ENCODE peak calls at places on chromosomes 16 and 17, in five cellular contexts. H is endodermal cell, Y is Karpas-422, I is fibroblast of lung, C is MM.1S. K is an unnamed sample.

GRCh38 chr17:60158751-60159478 is 9.1 kb downstream of the CA4 start:
- DNase-seq in H (peak; percentile 85), Y (no peak), I (no peak), C (no peak), K (no peak)

GRCh38 chr16:28554634-28555423 is 1.1 kb downstream of the SGF29 start:
- DNase-seq in H (no peak), Y (peak; percentile 64), I (no peak), C (peak; percentile 20), K (no peak)

GRCh38 chr17:44217738-44218343 is 1.6 kb downstream of the UBTF start:
- DNase-seq in H (no peak), Y (peak; percentile 58), I (no peak), C (peak; percentile 30), K (no peak)

GRCh38 chr17:76438906-76439305 is 14.0 kb downstream of the UBE2O start:
- DNase-seq in H (peak; percentile 51), Y (no peak), I (peak; percentile 20), C (no peak), K (no peak)

GRCh38 chr17:75069783-75070182 is 18.0 kb upstream of the SLC16A5 start:
- DNase-seq in H (no peak), Y (peak; percentile 55), I (no peak), C (peak; percentile 21), K (no peak)

GRCh38 chr16:82454152-82454551 is 172.6 kb upstream of the CDH13 start:
- DNase-seq in H (no peak), Y (no peak), I (no peak), C (no peak), K (no peak)

GRCh38 chr16:51175081-51175480 is 24.0 kb upstream of the SALL1 start:
- DNase-seq in H (no peak), Y (no peak), I (peak; percentile 43), C (no peak), K (no peak)

GRCh38 chr17:54172654-54173316 is 350.1 kb downstream of the KIF2B start:
- DNase-seq in H (peak; percentile 78), Y (peak; percentile 68), I (no peak), C (peak; percentile 35), K (peak; percentile 2)

GRCh38 chr16:4058386-4058785 is 57.9 kb downstream of the ADCY9 start:
- DNase-seq in H (no peak), Y (no peak), I (no peak), C (no peak), K (no peak)

GRCh38 chr16:19876501-19877059 is 8.1 kb downstream of the GPRC5B start:
- DNase-seq in H (peak; percentile 63), Y (no peak), I (no peak), C (no peak), K (no peak)

GRCh38 chr16:24609740-24610420 is 70.5 kb downstream of the RBBP6 start:
- DNase-seq in H (peak; percentile 80), Y (no peak), I (peak; percentile 66), C (no peak), K (peak; percentile 77)

GRCh38 chr17:22484826-22485225 is 792.5 kb downstream of the KCNJ18 start:
- DNase-seq in H (no peak), Y (no peak), I (no peak), C (no peak), K (no peak)

GRCh38 chr17:41579484-41580243 is 7.0 kb downstream of the KRT14 start:
- DNase-seq in H (peak; percentile 100), Y (peak; percentile 92), I (peak; percentile 55), C (peak; percentile 89), K (peak; percentile 40)

GRCh38 chr17:40813804-40814203 is 8.6 kb downstream of the KRT10 start:
- DNase-seq in H (no peak), Y (no peak), I (peak; percentile 57), C (no peak), K (no peak)

GRCh38 chr16:82088483-82088882 is 53.4 kb downstream of the HSD17B2 start:
- DNase-seq in H (no peak), Y (no peak), I (no peak), C (no peak), K (no peak)

GRCh38 chr17:41301204-41301790 is 1.4 kb downstream of the KRTAP29-1 start:
- DNase-seq in H (no peak), Y (no peak), I (peak; percentile 11), C (peak; percentile 36), K (no peak)

GRCh38 chr17:36726199-36726598 is 124.8 kb downstream of the MRM1 start:
- DNase-seq in H (no peak), Y (no peak), I (no peak), C (no peak), K (no peak)

GRCh38 chr17:8832711-8833352 is 33.7 kb upstream of the MFSD6L start:
- DNase-seq in H (peak; percentile 97), Y (peak; percentile 61), I (no peak), C (no peak), K (no peak)

GRCh38 chr17:66987059-66987616 is 22.6 kb downstream of the CACNG4 start:
- DNase-seq in H (no peak), Y (no peak), I (no peak), C (no peak), K (no peak)

GRCh38 chr16:82990155-82990554 is 363.4 kb downstream of the CDH13 start:
- DNase-seq in H (no peak), Y (no peak), I (peak; percentile 82), C (no peak), K (no peak)

GRCh38 chr17:33012522-33013033 is 20.9 kb downstream of the SPACA3 start:
- DNase-seq in H (peak; percentile 54), Y (no peak), I (peak; percentile 96), C (no peak), K (no peak)

GRCh38 chr17:7943291-7943690 is 11.3 kb downstream of the CNTROB start:
- DNase-seq in H (no peak), Y (no peak), I (no peak), C (no peak), K (no peak)

DNA sequence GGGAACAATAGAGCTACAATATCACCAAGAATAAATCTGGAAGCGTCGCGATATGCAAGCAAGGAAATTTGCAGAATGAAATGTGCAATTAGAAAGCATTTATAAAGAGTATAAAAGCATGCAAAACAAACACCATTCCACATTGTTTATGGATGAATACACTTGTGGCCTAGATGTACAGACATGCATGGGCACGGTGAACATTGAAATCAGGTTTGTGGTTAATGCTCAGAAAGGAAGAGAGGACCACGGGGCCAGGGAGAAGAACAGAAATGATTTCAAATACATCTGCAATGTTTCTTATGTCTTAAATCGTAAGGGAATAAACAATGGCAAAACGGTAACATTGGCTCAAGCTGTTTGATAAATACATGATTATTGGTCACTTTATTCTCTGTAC is 235.9 kb downstream of the FOXL1 start:
- DNase-seq in H (no peak), Y (no peak), I (no peak), C (no peak), K (no peak)
- H3K27ac ChIP-seq in H (no peak overlapping the region), Y (no peak overlapping the region), I (no peak overlapping the region), C (no peak overlapping the region), K (no peak overlapping the region)

GRCh38 chr17:50196826-50197225 is 4.6 kb downstream of the COL1A1 start:
- DNase-seq in H (no peak), Y (no peak), I (peak; percentile 78), C (no peak), K (no peak)
- H3K4me3 ChIP-seq in H (no peak overlapping the region), Y (no peak overlapping the region), I (no peak overlapping the region), C (no peak overlapping the region), K (no peak overlapping the region)

GRCh38 chr17:57444632-57445031 is 188.3 kb downstream of the MSI2 start:
- DNase-seq in H (no peak), Y (no peak), I (no peak), C (no peak), K (no peak)
- H3K9ac ChIP-seq in H (no peak overlapping the region), Y (peak overlapping the region; percentile 61), I (no peak overlapping the region), C (no peak overlapping the region), K (no peak overlapping the region)

GRCh38 chr17:18987230-18987610 is 17.3 kb downstream of the FAM83G start:
- DNase-seq in H (no peak), Y (no peak), I (no peak), C (no peak), K (no peak)

GRCh38 chr17:18984273-18985114 is 20.1 kb downstream of the FAM83G start:
- DNase-seq in H (no peak), Y (no peak), I (no peak), C (no peak), K (no peak)

GRCh38 chr17:18986541-18987229 is 17.9 kb downstream of the FAM83G start:
- DNase-seq in H (no peak), Y (no peak), I (no peak), C (no peak), K (no peak)

GRCh38 chr17:18987862-18988545 is 16.6 kb downstream of the FAM83G start:
- DNase-seq in H (no peak), Y (no peak), I (no peak), C (no peak), K (no peak)

DNA sequence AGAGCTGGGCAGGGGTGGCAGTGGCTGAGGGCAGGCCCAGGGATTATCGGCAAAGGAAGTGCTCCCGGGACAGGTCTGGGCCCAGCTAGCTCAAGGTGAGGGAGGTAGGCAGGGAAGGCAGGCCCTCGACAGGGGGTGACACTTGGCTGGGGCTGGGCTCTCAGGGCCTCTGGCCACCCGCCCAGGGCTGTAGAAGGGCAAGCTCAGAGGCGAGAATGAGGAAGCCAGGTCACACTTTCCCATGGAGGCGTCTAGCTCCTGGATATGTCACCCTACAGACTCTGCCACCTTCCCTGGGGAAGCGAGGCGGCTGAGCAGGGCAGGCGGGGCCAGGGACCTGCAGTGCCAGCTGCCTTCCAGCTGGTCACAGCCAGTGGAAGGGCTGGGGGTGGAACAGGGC is 19.1 kb downstream of the FAM83G start:
- DNase-seq in H (no peak), Y (no peak), I (no peak), C (no peak), K (no peak)
- H3K27ac ChIP-seq in H (no peak overlapping the region), Y (no peak overlapping the region), I (no peak overlapping the region), C (no peak overlapping the region), K (no peak overlapping the region)

DNA sequence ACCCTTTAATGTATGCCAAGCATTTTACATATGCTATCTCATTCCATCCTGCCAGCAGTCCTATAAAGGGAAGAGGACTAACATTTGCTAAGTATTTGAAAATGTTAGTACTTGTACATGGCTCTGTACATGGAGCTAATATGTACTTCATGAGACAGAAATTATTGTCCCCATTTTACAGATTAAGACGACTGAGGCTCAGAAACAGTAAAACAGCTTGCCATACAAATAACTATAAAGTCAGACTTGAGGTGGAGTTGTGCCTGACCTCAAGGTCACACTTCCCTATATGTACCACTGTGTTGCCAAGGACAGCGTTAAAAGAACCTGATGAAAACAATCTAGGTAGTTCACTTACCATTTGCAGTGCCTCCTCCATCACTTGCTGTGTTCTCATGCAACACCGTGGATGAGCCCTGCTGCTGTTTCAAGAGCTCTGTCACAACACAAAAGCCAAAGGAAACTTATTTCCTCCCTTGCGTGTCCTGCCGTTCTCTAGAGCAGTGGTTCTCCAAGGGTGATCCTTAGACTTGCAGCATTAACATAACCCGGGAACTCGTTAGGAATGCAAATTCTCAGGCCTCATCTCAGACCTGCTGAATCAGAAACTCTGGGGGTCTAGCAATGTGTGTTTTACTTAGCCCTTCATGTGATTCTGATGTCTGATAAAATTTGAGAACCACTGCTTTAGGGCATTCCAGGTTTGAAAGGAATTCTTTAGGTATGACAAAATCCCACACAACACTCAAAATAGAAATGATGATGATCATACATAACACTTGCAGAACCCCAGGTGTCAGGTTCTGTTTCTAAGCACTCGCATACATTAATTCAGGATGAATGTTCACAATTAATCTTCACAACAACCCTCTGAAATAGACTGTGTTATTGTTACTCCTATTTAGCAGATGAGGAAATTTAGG is 51.2 kb upstream of the MTMR4 start:
- DNase-seq in H (peak; percentile 70), Y (no peak), I (peak; percentile 16), C (no peak), K (no peak)
- H3K4me3 ChIP-seq in H (no peak overlapping the region), Y (no peak overlapping the region), I (no peak overlapping the region), C (no peak overlapping the region), K (no peak overlapping the region)